ENCODE peak calls at places on chromosomes 2 and 18, in nine cellular contexts. W is sigmoid colon, U is HepG2, Y is H1, A is SK-N-SH, H is A549, B is suprapubic skin, L is stomach, G is tibial nerve. E is an unnamed sample.

GRCh38 chr2:224241812-224242211 is 160.1 kb downstream of the FAM124B start:
- DNase-seq in A (no peak), W (no peak), U (no peak), G (no peak), H (no peak), L (no peak), Y (no peak), B (no peak), E (no peak)

GRCh38 chr2:230908094-230908594 is 16.9 kb downstream of the GPR55 start:
- DNase-seq in U (no peak), B (peak; percentile 25), L (peak; percentile 22), Y (no peak), G (no peak), W (peak; percentile 49), H (no peak), A (no peak), E (peak; percentile 16)

GRCh38 chr2:147082850-147083522 is 761.8 kb upstream of the ACVR2A start:
- DNase-seq in B (no peak), L (peak; percentile 40), G (no peak), H (peak; percentile 5), U (peak; percentile 78), A (peak; percentile 19), W (no peak), Y (peak; percentile 53), E (no peak)

GRCh38 chr2:65357095-65357958 is 75.1 kb downstream of the SPRED2 start:
- DNase-seq in G (no peak), B (no peak), Y (no peak), W (no peak), H (no peak), A (no peak), L (no peak), U (no peak), E (no peak)

GRCh38 chr2:10326151-10326616 is 23.5 kb downstream of the HPCAL1 start:
- DNase-seq in U (no peak), W (no peak), H (no peak), A (peak; percentile 53), L (no peak), G (no peak), B (no peak), Y (no peak), E (no peak)

GRCh38 chr18:6821346-6821745 is 91.8 kb downstream of the ARHGAP28 start:
- DNase-seq in Y (no peak), W (no peak), L (no peak), B (no peak), G (no peak), H (no peak), U (no peak), A (no peak), E (no peak)

GRCh38 chr2:170244555-170244954 is 66.6 kb downstream of the MYO3B start:
- DNase-seq in L (no peak), U (no peak), Y (no peak), W (no peak), B (no peak), G (no peak), A (no peak), H (no peak), E (no peak)

GRCh38 chr2:110854355-110855081 is 122.1 kb downstream of the ACOXL start:
- DNase-seq in B (no peak), U (no peak), A (no peak), W (no peak), G (no peak), L (no peak), Y (no peak), H (peak; percentile 16), E (no peak)

GRCh38 chr2:219571311-219572236 is at the start of gene OBSL1:
- DNase-seq in A (peak; percentile 97), W (peak; percentile 83), U (peak; percentile 90), H (peak; percentile 52), L (peak; percentile 63), G (no peak), Y (no peak), B (no peak), E (peak; percentile 71)

GRCh38 chr2:204264068-204264693 is 281.1 kb upstream of the PARD3B start:
- DNase-seq in H (no peak), U (no peak), L (no peak), B (no peak), W (no peak), G (no peak), A (no peak), Y (no peak), E (no peak)

GRCh38 chr2:83587309-83587708 is 871.8 kb downstream of the SUCLG1 start:
- DNase-seq in W (no peak), H (no peak), A (no peak), L (no peak), B (no peak), U (no peak), G (no peak), Y (no peak), E (no peak)

DNA sequence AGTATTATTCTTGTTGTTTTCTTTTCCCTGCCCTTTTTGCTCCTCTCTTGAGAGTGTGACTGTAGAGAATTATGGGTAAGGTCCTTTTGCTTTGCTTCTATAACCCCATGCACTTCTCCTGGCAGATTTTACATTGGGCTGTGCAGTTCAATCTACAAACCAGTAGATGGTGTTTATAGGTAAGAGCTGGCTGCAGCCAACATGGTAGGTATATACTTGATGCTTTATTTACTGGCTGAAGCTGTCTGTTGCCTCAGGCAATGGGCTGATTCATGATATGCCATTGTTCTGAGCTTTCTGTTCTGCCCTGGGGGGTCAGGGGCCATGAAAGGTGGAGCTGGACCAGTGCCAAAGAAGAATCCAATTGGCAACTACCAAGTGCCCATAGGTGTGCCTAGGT is 48.3 kb upstream of the MYL1 start:
- DNase-seq in A (no peak), U (peak; percentile 21), Y (no peak), B (no peak), G (no peak), W (no peak), H (no peak), L (no peak), E (no peak)
- TF ChIP-seq CTCF in A (peak; percentile 16), U (peak; percentile 35), Y (peak; percentile 48), B (peak; percentile 5), G (no peak), W (no peak), H (no peak), L (no peak), E (no peak)

DNA sequence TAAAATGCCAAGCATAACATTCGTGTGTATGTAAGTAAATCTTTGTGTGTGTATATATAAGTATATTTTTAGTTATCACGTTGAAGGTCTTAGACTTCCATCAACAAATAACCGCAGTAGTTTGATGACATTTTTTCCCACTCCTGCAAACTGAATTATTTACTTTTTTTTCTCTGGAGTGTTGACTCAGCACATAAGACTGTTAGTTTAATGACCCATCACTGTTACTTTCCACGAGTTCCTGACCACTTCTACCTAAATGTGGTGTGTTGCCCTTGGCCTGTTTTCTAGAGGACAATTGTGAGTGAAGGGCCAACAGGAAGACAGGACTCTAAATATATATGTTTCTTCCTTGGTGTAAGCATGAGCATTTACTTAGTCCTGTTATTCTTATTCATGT is 71.3 kb upstream of the TXNDC2 start:
- DNase-seq in B (no peak), W (no peak), U (peak; percentile 75), Y (no peak), G (no peak), A (no peak), H (no peak), L (no peak), E (no peak)
- TF ChIP-seq EP300 in B (no peak), W (no peak), U (peak; percentile 79), Y (no peak), G (no peak), A (peak; percentile 8), H (no peak), L (no peak), E (no peak)

DNA sequence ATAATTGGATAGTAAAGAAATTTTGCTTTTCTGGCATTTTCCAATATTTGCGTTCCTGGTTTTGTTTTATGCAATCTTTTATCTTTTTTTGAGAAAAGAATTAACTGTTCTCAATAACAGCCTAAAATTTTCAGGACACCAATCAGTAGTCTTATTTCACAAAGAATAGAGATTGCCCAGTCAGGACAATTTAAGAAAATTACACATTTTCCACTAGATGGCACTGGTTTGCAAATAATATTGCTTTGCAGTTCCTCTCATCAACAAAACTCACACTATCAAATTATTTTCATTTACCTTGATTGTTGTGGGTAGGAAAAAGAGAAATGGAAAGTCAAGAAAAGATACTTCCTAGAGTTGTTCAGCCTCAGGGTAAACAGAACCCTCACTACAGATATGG is 2.4 kb upstream of the RBM45 start:
- DNase-seq in H (peak; percentile 44), A (peak; percentile 64), Y (no peak), U (peak; percentile 42), G (no peak), W (no peak), L (no peak), B (no peak), E (no peak)
- TF ChIP-seq CTCF in H (peak; percentile 76), A (peak; percentile 78), Y (peak; percentile 35), U (peak; percentile 70), G (peak; percentile 47), W (peak; percentile 38), L (peak; percentile 17), B (peak; percentile 41), E (peak; percentile 57)

GRCh38 chr2:177265834-177266817 is 1.6 kb upstream of the NFE2L2 start:
- DNase-seq in W (no peak), U (peak; percentile 85), L (no peak), G (no peak), B (no peak), Y (no peak), H (no peak), A (no peak), E (no peak)
- TF ChIP-seq EP300 in W (no peak), U (peak; percentile 91), L (no peak), G (no peak), B (no peak), Y (no peak), H (peak; percentile 84), A (no peak), E (no peak)

GRCh38 chr18:3666526-3667254 is 216.7 kb downstream of the TGIF1 start:
- DNase-seq in L (no peak), A (no peak), U (no peak), B (no peak), H (no peak), Y (no peak), W (no peak), G (no peak), E (no peak)
- TF ChIP-seq CTCF in L (no peak), A (no peak), U (no peak), B (no peak), H (no peak), Y (no peak), W (no peak), G (no peak), E (no peak)

GRCh38 chr18:58862851-58863538 is 1.7 kb upstream of the ZNF532 start:
- DNase-seq in A (peak; percentile 80), B (no peak), L (peak; percentile 27), Y (no peak), H (peak; percentile 25), G (no peak), U (no peak), W (peak; percentile 66), E (no peak)
- TF ChIP-seq EP300 in A (no peak), B (no peak), L (no peak), Y (no peak), H (no peak), G (no peak), U (no peak), W (no peak), E (no peak)

E was measured in upper lobe of left lung.